ENCODE peak calls at places on chromosomes 16 and 17, in four cellular contexts. G is cardiac fibroblast, A is epithelial cell of esophagus, X is prostate gland. Q is an unnamed sample.

GRCh38 chr16:57651344-57652333 is 16.5 kb upstream of the ADGRG3 start:
- DNase-seq in G (no peak), A (no peak), X (no peak), Q (no peak)

GRCh38 chr16:86772231-86772510 is 193.8 kb downstream of the FOXL1 start:
- DNase-seq in X (no peak), G (no peak), A (no peak), Q (no peak)

GRCh38 chr17:11094377-11094776 is 146.6 kb upstream of the SHISA6 start:
- DNase-seq in X (no peak), G (no peak), A (no peak), Q (no peak)

GRCh38 chr16:84832488-84833141 is 12.8 kb downstream of the CRISPLD2 start:
- DNase-seq in X (peak), A (no peak), G (peak), Q (peak)

GRCh38 chr16:50653633-50654524 is 27.2 kb downstream of the SNX20 start:
- DNase-seq in X (no peak), A (no peak), G (no peak), Q (no peak)

GRCh38 chr17:15309236-15309635 is 32.2 kb downstream of the TEKT3 start:
- DNase-seq in A (no peak), X (no peak), G (no peak), Q (no peak)

GRCh38 chr17:63317166-63317845 is 128.8 kb downstream of the CYB561 start:
- DNase-seq in A (no peak), X (no peak), G (no peak), Q (no peak)

GRCh38 chr17:41496803-41497484 is 7.2 kb upstream of the KRT36 start:
- DNase-seq in A (peak), X (peak), G (peak), Q (peak)

GRCh38 chr17:32523827-32524552 is 37.2 kb downstream of the CDK5R1 start:
- DNase-seq in G (no peak), X (no peak), A (no peak), Q (no peak)

GRCh38 chr17:61833536-61834203 is 29.7 kb downstream of the BRIP1 start:
- DNase-seq in X (no peak), G (peak), A (peak), Q (no peak)

GRCh38 chr16:25052530-25052929 is 37.4 kb upstream of the ARHGAP17 start:
- DNase-seq in A (no peak), G (no peak), X (no peak), Q (no peak)

GRCh38 chr16:19913306-19913717 is 28.7 kb upstream of the GPRC5B start:
- DNase-seq in G (peak), A (no peak), X (no peak), Q (no peak)

GRCh38 chr16:90020838-90021382 is 1.7 kb upstream of the DBNDD1 start:
- DNase-seq in A (no peak), X (no peak), G (no peak), Q (peak)

GRCh38 chr16:17403859-17404545 is 66.8 kb downstream of the XYLT1 start:
- DNase-seq in X (no peak), A (no peak), G (no peak), Q (no peak)

GRCh38 chr17:9329251-9329921 is 246.2 kb downstream of the STX8 start:
- DNase-seq in G (no peak), A (no peak), X (no peak), Q (no peak)

GRCh38 chr17:29237476-29238132 is 9.1 kb upstream of the CRYBA1 start:
- DNase-seq in A (peak), X (no peak), G (peak), Q (no peak)

GRCh38 chr16:49287572-49287971 is 5.9 kb upstream of the CBLN1 start:
- DNase-seq in X (no peak), G (no peak), A (no peak), Q (no peak)
- TF ChIP-seq CTCF in X (no peak), G (no peak), A (no peak), Q (no peak)

GRCh38 chr17:77354420-77354720 is 213.6 kb downstream of the SEC14L1 start:
- DNase-seq in X (no peak), G (no peak), A (no peak), Q (no peak)
- H3K4me3 ChIP-seq in X (no peak), G (no peak), A (no peak), Q (no peak)

DNA sequence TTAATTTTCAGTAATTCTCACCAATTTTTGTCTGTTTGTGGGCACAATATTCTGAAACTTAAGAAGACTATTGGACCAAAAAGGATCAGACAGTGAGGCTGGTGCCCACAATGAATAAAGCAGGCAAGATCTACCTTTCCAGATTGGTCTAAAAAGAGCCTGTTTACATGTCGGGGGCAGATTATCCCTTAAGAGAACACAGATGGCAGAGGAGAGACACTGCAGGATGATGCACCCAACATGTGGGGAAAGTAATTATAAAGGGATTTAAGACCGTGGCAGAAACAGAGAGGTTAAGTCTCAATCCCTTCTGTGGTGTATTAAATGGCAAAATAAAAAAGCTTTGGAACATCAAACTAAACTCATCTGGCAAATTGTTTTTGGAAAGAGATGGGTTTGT is 331.8 kb upstream of the CDH11 start:
- DNase-seq in A (no peak), X (no peak), G (no peak), Q (no peak)
- TF ChIP-seq CTCF in A (no peak), X (no peak), G (no peak), Q (no peak)

DNA sequence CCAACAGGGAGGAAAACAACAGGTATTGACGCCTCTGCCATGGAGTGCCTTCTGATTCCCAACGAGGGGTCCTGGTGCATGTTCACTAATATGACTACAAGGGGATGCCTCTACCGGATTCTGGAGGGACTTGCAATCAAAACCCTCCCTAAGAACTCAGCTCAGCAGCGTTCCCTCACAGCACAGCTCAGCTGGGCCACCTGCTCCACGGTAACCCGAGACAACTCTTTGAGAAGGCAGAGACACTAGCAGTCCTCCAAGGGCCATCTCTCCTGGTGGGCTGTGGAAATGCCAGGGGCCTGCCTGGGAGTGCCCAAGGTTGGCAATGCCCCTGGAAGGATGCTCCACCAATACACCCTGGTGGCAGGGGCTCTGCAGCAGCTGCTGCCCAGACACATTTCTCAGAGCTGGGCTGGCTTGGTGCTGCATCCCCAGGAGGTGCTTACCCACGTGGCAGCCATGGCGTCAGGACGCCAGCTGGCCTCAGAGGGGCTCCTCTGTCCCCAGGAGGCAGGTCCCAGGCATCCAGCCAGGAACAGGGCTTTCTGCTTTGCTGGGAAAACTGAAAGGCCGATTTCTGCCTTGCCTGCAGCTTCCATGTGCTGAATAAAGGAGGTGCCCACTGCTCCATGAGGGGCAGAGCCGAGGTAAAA is 16.5 kb downstream of the CDIP1 start:
- DNase-seq in X (no peak), G (peak), A (no peak), Q (no peak)
- H3K4me3 ChIP-seq in X (no peak), G (no peak), A (no peak), Q (no peak)